ENCODE peak calls at places on chromosomes 7 and 10, in ten cellular contexts. K is thyroid gland; Z is Peyer's patch; H is DND-41; C is CD4-positive, alpha-beta T cell; V is A549; Y is RWPE1; B is foreskin keratinocyte; D is cardiac muscle cell; I is breast epithelium. G is an unnamed sample.
A peak's percentile ranks its signal among the peaks of the same experiment; 100 is the strongest.

GRCh38 chr10:103498936-103499638 is 5.6 kb downstream of the NEURL1 start:
- DNase-seq in H (no peak), I (no peak), K (no peak), C (no peak), B (no peak), Y (no peak), V (no peak), Z (no peak), D (no peak), G (no peak)

GRCh38 chr10:43127447-43127846 is 10.8 kb upstream of the CSGALNACT2 start:
- DNase-seq in C (no peak), Y (no peak), D (no peak), Z (no peak), I (no peak), H (no peak), B (no peak), K (no peak), V (no peak), G (no peak)

GRCh38 chr7:142925413-142925812 is 8.1 kb downstream of the TRPV5 start:
- DNase-seq in I (no peak), Z (no peak), B (no peak), H (no peak), Y (no peak), D (no peak), V (no peak), C (no peak), K (no peak), G (no peak)

GRCh38 chr7:143023047-143023446 is 3.9 kb downstream of the OR9A2 start:
- DNase-seq in K (no peak), Y (no peak), C (no peak), B (no peak), Z (no peak), V (no peak), I (no peak), D (no peak), H (peak; percentile 23), G (no peak)

GRCh38 chr7:1100886-1101579 is 13.1 kb downstream of the GPER1 start:
- DNase-seq in Y (no peak), C (no peak), B (no peak), I (no peak), V (no peak), Z (no peak), D (no peak), H (no peak), K (no peak), G (no peak)

GRCh38 chr10:109934958-109935793 is 11.9 kb upstream of the XPNPEP1 start:
- DNase-seq in Z (no peak), V (no peak), K (peak; percentile 76), C (no peak), D (peak; percentile 19), H (peak; percentile 27), B (no peak), Y (no peak), I (no peak), G (no peak)

GRCh38 chr7:95646350-95646749 is 50.0 kb upstream of the PDK4 start:
- DNase-seq in H (no peak), I (no peak), Y (no peak), B (no peak), V (no peak), Z (no peak), K (no peak), D (no peak), C (no peak), G (no peak)

GRCh38 chr7:45874408-45875131 is 1.7 kb upstream of the CCDC201 start:
- DNase-seq in K (no peak), D (no peak), V (peak; percentile 21), B (peak; percentile 81), H (no peak), Y (peak; percentile 34), I (no peak), Z (no peak), C (no peak), G (no peak)

GRCh38 chr7:17015575-17015974 is 133.8 kb upstream of the AGR3 start:
- DNase-seq in V (no peak), B (no peak), D (no peak), K (no peak), C (no peak), Y (no peak), H (no peak), Z (no peak), I (no peak), G (no peak)

GRCh38 chr7:15723840-15724239 is 37.4 kb upstream of the MEOX2 start:
- DNase-seq in I (no peak), V (no peak), Z (no peak), D (no peak), H (no peak), B (no peak), C (no peak), K (no peak), Y (no peak), G (no peak)

GRCh38 chr10:100442548-100442947 is 20.3 kb upstream of the WNT8B start:
- DNase-seq in V (no peak), I (no peak), K (no peak), Z (no peak), C (no peak), H (no peak), B (no peak), Y (no peak), D (no peak), G (no peak)

GRCh38 chr7:42269161-42269560 is 32.2 kb upstream of the GLI3 start:
- DNase-seq in B (peak; percentile 78), I (no peak), Y (no peak), H (no peak), Z (no peak), K (no peak), C (no peak), V (no peak), D (no peak), G (no peak)

GRCh38 chr7:143397710-143398530 is 10.7 kb downstream of the EPHA1 start:
- DNase-seq in C (no peak), K (no peak), I (no peak), D (no peak), B (no peak), V (no peak), Y (no peak), Z (no peak), H (no peak), G (no peak)

GRCh38 chr10:86798030-86798429 is 41.6 kb downstream of the BMPR1A start:
- DNase-seq in K (no peak), D (no peak), V (no peak), Y (no peak), B (no peak), C (no peak), I (no peak), Z (no peak), H (no peak), G (no peak)

GRCh38 chr10:109773818-109774440 is 149.4 kb downstream of the XPNPEP1 start:
- DNase-seq in Y (peak; percentile 8), V (peak; percentile 21), I (no peak), Z (no peak), H (no peak), B (peak; percentile 15), K (no peak), C (no peak), D (no peak), G (no peak)

GRCh38 chr7:130273863-130274262 is 7.2 kb downstream of the CPA2 start:
- DNase-seq in Z (no peak), C (no peak), H (no peak), K (no peak), V (no peak), I (no peak), D (peak; percentile 11), Y (no peak), B (no peak), G (no peak)

GRCh38 chr7:75565129-75565528 is 73.0 kb downstream of the SPDYE5 start:
- DNase-seq in K (peak; percentile 90), Y (peak; percentile 87), B (peak; percentile 88), Z (no peak), D (no peak), V (peak; percentile 15), H (no peak), C (no peak), I (peak; percentile 89), G (no peak)

GRCh38 chr7:43758861-43759683 is 592 bp downstream of the BLVRA start:
- DNase-seq in I (peak; percentile 33), V (no peak), B (no peak), Z (peak; percentile 30), K (peak; percentile 41), H (peak; percentile 59), D (peak; percentile 67), Y (peak; percentile 52), C (peak; percentile 46), G (no peak)

GRCh38 chr10:112906945-112907344 is 43.1 kb upstream of the TCF7L2 start:
- DNase-seq in B (no peak), K (no peak), V (no peak), C (no peak), H (no peak), D (no peak), Z (no peak), I (no peak), Y (no peak), G (no peak)

GRCh38 chr7:69067397-69067796 is 530.9 kb upstream of the AUTS2 start:
- DNase-seq in D (peak; percentile 47), K (peak; percentile 55), H (no peak), Z (no peak), V (peak; percentile 50), I (no peak), C (no peak), B (peak; percentile 45), Y (no peak), G (no peak)

GRCh38 chr10:25698638-25699037 is 235.4 kb upstream of the MYO3A start:
- DNase-seq in V (no peak), K (no peak), I (no peak), B (no peak), H (no peak), Y (no peak), C (no peak), D (no peak), Z (no peak), G (no peak)

GRCh38 chr7:11120068-11120664 is 146.5 kb downstream of the PHF14 start:
- DNase-seq in D (peak; percentile 4), K (no peak), C (no peak), V (no peak), Z (no peak), B (no peak), Y (no peak), H (no peak), I (no peak), G (no peak)
- TF ChIP-seq CTCF in D (no peak), K (no peak), C (no peak), V (no peak), Z (no peak), B (no peak), Y (no peak), H (no peak), I (no peak), G (no peak)

GRCh38 chr10:84256510-84257342 is 11.9 kb downstream of the RGR start:
- DNase-seq in V (peak; percentile 67), Z (no peak), Y (no peak), D (peak; percentile 52), B (peak; percentile 23), C (peak; percentile 40), I (no peak), H (no peak), K (peak; percentile 48), G (no peak)
- TF ChIP-seq CTCF in V (peak; percentile 56), Z (peak; percentile 39), Y (peak; percentile 17), D (peak; percentile 70), B (peak; percentile 77), C (peak; percentile 37), I (no peak), H (peak; percentile 19), K (peak; percentile 66), G (peak; percentile 81)

GRCh38 chr10:60549686-60550085 is 160.0 kb upstream of the ANK3 start:
- DNase-seq in I (no peak), C (no peak), Z (no peak), V (peak; percentile 48), B (peak; percentile 47), H (no peak), D (peak; percentile 19), Y (peak; percentile 31), K (no peak), G (no peak)
- TF ChIP-seq CTCF in I (no peak), C (peak; percentile 57), Z (peak; percentile 77), V (peak; percentile 58), B (peak; percentile 79), H (peak; percentile 24), D (peak; percentile 30), Y (peak; percentile 51), K (peak; percentile 50), G (peak; percentile 39)

GRCh38 chr7:116828281-116828680 is 34.1 kb upstream of the CAPZA2 start:
- DNase-seq in B (no peak), V (no peak), D (no peak), C (no peak), Z (no peak), K (no peak), I (no peak), Y (no peak), H (no peak), G (no peak)
- TF ChIP-seq CTCF in B (peak; percentile 31), V (peak; percentile 10), D (no peak), C (no peak), Z (no peak), K (no peak), I (no peak), Y (no peak), H (no peak), G (no peak)